ENCODE peak calls at places on chromosomes 16 and 17, in nine cellular contexts. V is PC-3; Z is body of pancreas; P is cardiac muscle cell; Y is CD8-positive, alpha-beta memory T cell; Q is GM23248; B is CD8-positive, alpha-beta T cell; F is psoas muscle; T is mesendoderm. O is an unnamed sample.

GRCh38 chr17:39486242-39486641 is 25.0 kb downstream of the CDK12 start:
- DNase-seq in B (no peak), Z (no peak), F (no peak), P (no peak), Q (peak; percentile 85), V (peak; percentile 8), Y (no peak), T (peak; percentile 32), O (no peak)

GRCh38 chr16:22198547-22199293 is 7.4 kb upstream of the EEF2K start:
- DNase-seq in Q (peak; percentile 74), Y (no peak), T (no peak), Z (no peak), F (no peak), B (no peak), V (no peak), P (no peak), O (no peak)

GRCh38 chr16:57042157-57043111 is 49.9 kb upstream of the CPNE2 start:
- DNase-seq in Z (no peak), F (no peak), Y (peak; percentile 56), V (no peak), Q (no peak), B (peak; percentile 78), T (no peak), P (no peak), O (no peak)

GRCh38 chr16:86391486-86391885 is 118.8 kb upstream of the FOXF1 start:
- DNase-seq in T (no peak), B (no peak), Z (no peak), Q (no peak), Y (no peak), V (no peak), F (no peak), P (no peak), O (no peak)

GRCh38 chr17:79528592-79529125 is 82.2 kb downstream of the RBFOX3 start:
- DNase-seq in V (no peak), Y (no peak), Q (no peak), B (no peak), P (no peak), T (peak; percentile 72), Z (no peak), F (no peak), O (no peak)

GRCh38 chr17:608911-609882 is 105.4 kb downstream of the VPS53 start:
- DNase-seq in Q (peak; percentile 9), Y (no peak), B (no peak), T (no peak), V (no peak), Z (no peak), F (no peak), P (no peak), O (no peak)

GRCh38 chr16:54935411-54936085 is 4.9 kb downstream of the IRX5 start:
- DNase-seq in Q (peak; percentile 71), P (no peak), F (no peak), Y (no peak), B (no peak), T (no peak), Z (no peak), V (no peak), O (no peak)

GRCh38 chr16:24935336-24935735 is 79.8 kb downstream of the ARHGAP17 start:
- DNase-seq in B (no peak), P (no peak), F (no peak), T (no peak), Z (no peak), Y (no peak), V (no peak), Q (no peak), O (no peak)

GRCh38 chr16:22789281-22789945 is 24.5 kb upstream of the HS3ST2 start:
- DNase-seq in V (peak; percentile 63), T (peak; percentile 51), Z (no peak), P (no peak), F (no peak), Y (no peak), Q (peak; percentile 43), B (no peak), O (no peak)

GRCh38 chr17:28726396-28726911 is 421 bp upstream of the TLCD1 start:
- DNase-seq in T (peak; percentile 80), P (peak; percentile 77), V (peak; percentile 54), B (no peak), F (no peak), Q (peak; percentile 86), Y (peak; percentile 57), Z (peak; percentile 68), O (no peak)

GRCh38 chr16:8355714-8356113 is 234.6 kb downstream of the TMEM114 start:
- DNase-seq in B (no peak), V (no peak), Q (no peak), Y (no peak), P (peak; percentile 34), T (peak; percentile 55), F (no peak), Z (no peak), O (no peak)

GRCh38 chr16:30541502-30542329 is 7.1 kb upstream of the ZNF747 start:
- DNase-seq in B (no peak), T (peak; percentile 79), Q (peak; percentile 61), Y (no peak), Z (no peak), V (peak; percentile 13), F (no peak), P (peak; percentile 59), O (no peak)

GRCh38 chr16:30535777-30536190 is 1.1 kb upstream of the ZNF747 start:
- DNase-seq in Z (peak; percentile 84), F (peak; percentile 86), B (peak; percentile 75), Y (peak; percentile 41), T (peak; percentile 93), V (peak; percentile 30), Q (peak; percentile 86), P (peak; percentile 75), O (peak; percentile 90)

GRCh38 chr16:30543067-30543466 is 8.4 kb upstream of the ZNF747 start:
- DNase-seq in V (no peak), T (no peak), Y (no peak), Z (no peak), B (no peak), P (no peak), F (no peak), Q (no peak), O (no peak)

GRCh38 chr16:30535106-30535776 is 583 bp upstream of the ZNF747 start:
- DNase-seq in B (no peak), F (no peak), Q (peak; percentile 35), P (no peak), Z (no peak), Y (peak; percentile 12), V (peak; percentile 19), T (peak; percentile 78), O (no peak)

DNA sequence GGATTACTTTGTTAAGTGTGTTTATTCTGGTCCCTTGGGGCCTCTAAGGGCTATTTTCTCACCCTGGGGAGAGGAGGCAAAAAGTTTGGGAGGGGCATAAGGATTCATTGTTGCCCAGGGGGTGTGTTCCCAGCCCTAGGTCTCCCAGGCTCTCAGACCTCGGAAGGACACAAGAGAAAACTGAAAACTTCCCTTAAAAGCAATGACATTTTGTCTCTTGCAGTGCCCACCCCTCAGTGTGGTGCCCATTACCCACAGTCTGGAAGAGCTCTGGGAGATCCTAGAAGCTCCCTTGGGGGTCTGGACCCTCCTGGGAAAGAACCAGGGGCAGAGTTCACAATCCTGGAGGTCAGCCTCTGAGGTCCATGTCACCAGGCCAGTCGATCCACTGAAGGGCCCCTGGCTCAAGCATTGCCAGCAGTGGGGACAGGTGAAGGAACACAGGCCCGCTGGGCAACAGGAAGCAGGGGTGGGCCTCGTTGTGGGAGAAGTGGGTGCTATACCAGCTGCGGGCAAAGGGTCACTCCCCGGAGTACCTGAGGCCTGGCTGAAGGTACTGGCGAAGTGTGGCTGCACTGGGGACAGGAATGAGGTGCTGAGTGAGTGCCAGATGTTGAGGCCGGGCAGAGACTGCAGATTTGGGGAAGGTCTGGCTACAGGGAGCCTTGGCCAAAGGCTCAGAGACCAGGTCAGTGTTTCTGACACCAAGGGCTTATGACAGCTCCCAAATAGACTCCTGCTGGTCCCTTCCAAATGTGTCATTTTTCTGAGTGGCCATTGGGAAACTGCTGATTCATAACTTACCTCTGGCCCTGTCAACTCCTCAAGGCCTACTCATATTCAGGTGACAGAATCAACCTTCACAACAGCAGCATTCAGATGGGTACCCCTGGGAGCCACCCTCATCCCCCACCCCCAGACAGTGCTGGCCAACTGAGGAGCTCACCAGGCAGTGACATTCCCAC is 4.6 kb upstream of the ZNF747 start:
- DNase-seq in B (no peak), Y (no peak), Q (no peak), T (no peak), P (peak; percentile 65), F (no peak), Z (peak; percentile 30), V (no peak), O (no peak)
- H3K4me1 ChIP-seq in B (peaks cover 10% of the 10 kb centered on the region), Y (peaks cover 17% of the 10 kb centered on the region), Q (peaks cover 5% of the 10 kb centered on the region), T (peaks cover 15% of the 10 kb centered on the region), P (peaks cover 48% of the 10 kb centered on the region), F (peaks cover 4% of the 10 kb centered on the region), Z (peaks cover 45% of the 10 kb centered on the region), V (peaks cover 11% of the 10 kb centered on the region), O (peaks cover 4% of the 10 kb centered on the region)

GRCh38 chr16:89482087-89482823 is 8.1 kb downstream of the ANKRD11 start:
- DNase-seq in Q (no peak), P (no peak), T (no peak), Y (no peak), F (peak; percentile 28), B (no peak), V (no peak), Z (no peak), O (no peak)
- H3K4me1 ChIP-seq in Q (peaks cover 57% of the 10 kb centered on the region), P (peaks cover 43% of the 10 kb centered on the region), T (peaks cover 4% of the 10 kb centered on the region), Y (peaks cover 92% of the 10 kb centered on the region), F (peaks cover 87% of the 10 kb centered on the region), B (peaks cover 87% of the 10 kb centered on the region), V (peaks cover 15% of the 10 kb centered on the region), Z (peaks cover 78% of the 10 kb centered on the region), O (peaks cover 48% of the 10 kb centered on the region)

GRCh38 chr16:84606081-84606875 is 11.6 kb downstream of the COTL1 start:
- DNase-seq in P (no peak), F (no peak), B (no peak), T (no peak), Y (no peak), Z (no peak), Q (no peak), V (no peak), O (no peak)
- H3K4me1 ChIP-seq in P (peaks cover 10% of the 10 kb centered on the region), F (no peaks in the 10 kb centered on the region), B (peaks cover 94% of the 10 kb centered on the region), T (no peaks in the 10 kb centered on the region), Y (peaks cover 95% of the 10 kb centered on the region), Z (no peaks in the 10 kb centered on the region), Q (peaks cover 21% of the 10 kb centered on the region), V (peaks cover 22% of the 10 kb centered on the region), O (no peaks in the 10 kb centered on the region)

GRCh38 chr16:3963203-3963602 is 82.7 kb upstream of the CREBBP start:
- DNase-seq in Y (peak; percentile 34), P (no peak), B (peak; percentile 54), V (no peak), T (peak; percentile 22), Z (no peak), F (no peak), Q (peak; percentile 20), O (no peak)

GRCh38 chr16:3959148-3959547 is 78.6 kb upstream of the CREBBP start:
- DNase-seq in B (no peak), V (peak; percentile 26), Q (no peak), Z (peak; percentile 63), Y (no peak), P (peak; percentile 17), T (no peak), F (no peak), O (no peak)

GRCh38 chr16:3961449-3961849 is 80.9 kb upstream of the CREBBP start:
- DNase-seq in P (no peak), Q (peak; percentile 79), Z (peak; percentile 72), V (peak; percentile 3), T (peak; percentile 48), F (peak; percentile 39), B (no peak), Y (no peak), O (peak; percentile 58)

GRCh38 chr16:3957344-3957980 is 76.9 kb upstream of the CREBBP start:
- DNase-seq in Z (no peak), Q (no peak), Y (no peak), F (peak; percentile 24), B (no peak), T (no peak), V (no peak), P (no peak), O (no peak)

GRCh38 chr16:3960049-3960809 is 79.7 kb upstream of the CREBBP start:
- DNase-seq in Z (no peak), V (no peak), T (no peak), B (no peak), F (no peak), Q (peak; percentile 73), P (no peak), Y (no peak), O (no peak)
- H3K4me1 ChIP-seq in Z (peaks cover 19% of the 10 kb centered on the region), V (peaks cover 5% of the 10 kb centered on the region), T (peaks cover 6% of the 10 kb centered on the region), B (peaks cover 18% of the 10 kb centered on the region), F (peaks cover 20% of the 10 kb centered on the region), Q (peaks cover 8% of the 10 kb centered on the region), P (no peaks in the 10 kb centered on the region), Y (peaks cover 17% of the 10 kb centered on the region), O (no peaks in the 10 kb centered on the region)

O was measured in testis.